ENCODE peak calls at places on chromosomes 4 and X, in ten cellular contexts. One of them, this sample, is unnamed.

GRCh38 chr4:185210102-185210981 is 944 bp downstream of the SNX25 start:
- DNase-seq in stimulated activated CD4-positive, alpha-beta T cell treated with anti-CD3 and anti-CD28 coated beads, Interleukin-12 subunit alpha, Interleukin-12 subunit beta, amount 100 ng/mL, for 4 hours: peak
- DNase-seq in occipital lobe: peak
- DNase-seq in lower lobe of right lung: peak
- DNase-seq in iPS-NIHi11: peak
- DNase-seq in MV-4-11: no peak
- DNase-seq in AG10803: peak
- DNase-seq in NCI-H2081: peak
- DNase-seq in stromal cell of bone marrow: no peak
- DNase-seq in astrocyte: peak
- DNase-seq in this sample: peak

GRCh38 chrX:23376581-23376980 is 41.9 kb downstream of the PTCHD1 start:
- DNase-seq in stimulated activated CD4-positive, alpha-beta T cell treated with anti-CD3 and anti-CD28 coated beads, Interleukin-12 subunit alpha, Interleukin-12 subunit beta, amount 100 ng/mL, for 4 hours: no peak
- DNase-seq in occipital lobe: no peak
- DNase-seq in lower lobe of right lung: no peak
- DNase-seq in iPS-NIHi11: no peak
- DNase-seq in MV-4-11: no peak
- DNase-seq in AG10803: no peak
- DNase-seq in NCI-H2081: no peak
- DNase-seq in stromal cell of bone marrow: no peak
- DNase-seq in astrocyte: no peak
- DNase-seq in this sample: no peak

GRCh38 chr4:27066591-27066990 is 205.9 kb downstream of the STIM2 start:
- DNase-seq in stimulated activated CD4-positive, alpha-beta T cell treated with anti-CD3 and anti-CD28 coated beads, Interleukin-12 subunit alpha, Interleukin-12 subunit beta, amount 100 ng/mL, for 4 hours: no peak
- DNase-seq in occipital lobe: no peak
- DNase-seq in lower lobe of right lung: peak
- DNase-seq in iPS-NIHi11: no peak
- DNase-seq in MV-4-11: peak
- DNase-seq in AG10803: no peak
- DNase-seq in NCI-H2081: no peak
- DNase-seq in stromal cell of bone marrow: no peak
- DNase-seq in astrocyte: no peak
- DNase-seq in this sample: no peak

GRCh38 chrX:70244881-70245280 is 10.4 kb downstream of the AWAT1 start:
- DNase-seq in stimulated activated CD4-positive, alpha-beta T cell treated with anti-CD3 and anti-CD28 coated beads, Interleukin-12 subunit alpha, Interleukin-12 subunit beta, amount 100 ng/mL, for 4 hours: no peak
- DNase-seq in occipital lobe: no peak
- DNase-seq in lower lobe of right lung: no peak
- DNase-seq in iPS-NIHi11: no peak
- DNase-seq in MV-4-11: no peak
- DNase-seq in AG10803: no peak
- DNase-seq in NCI-H2081: no peak
- DNase-seq in stromal cell of bone marrow: no peak
- DNase-seq in astrocyte: peak
- DNase-seq in this sample: no peak

GRCh38 chr4:147741190-147741788 is 9.4 kb downstream of the ARHGAP10 start:
- DNase-seq in stimulated activated CD4-positive, alpha-beta T cell treated with anti-CD3 and anti-CD28 coated beads, Interleukin-12 subunit alpha, Interleukin-12 subunit beta, amount 100 ng/mL, for 4 hours: no peak
- DNase-seq in occipital lobe: no peak
- DNase-seq in lower lobe of right lung: no peak
- DNase-seq in iPS-NIHi11: no peak
- DNase-seq in MV-4-11: no peak
- DNase-seq in AG10803: peak
- DNase-seq in NCI-H2081: no peak
- DNase-seq in stromal cell of bone marrow: no peak
- DNase-seq in astrocyte: peak
- DNase-seq in this sample: no peak

GRCh38 chr4:7897811-7898210 is 41.9 kb downstream of the AFAP1 start:
- DNase-seq in stimulated activated CD4-positive, alpha-beta T cell treated with anti-CD3 and anti-CD28 coated beads, Interleukin-12 subunit alpha, Interleukin-12 subunit beta, amount 100 ng/mL, for 4 hours: no peak
- DNase-seq in occipital lobe: no peak
- DNase-seq in lower lobe of right lung: no peak
- DNase-seq in iPS-NIHi11: no peak
- DNase-seq in MV-4-11: no peak
- DNase-seq in AG10803: no peak
- DNase-seq in NCI-H2081: no peak
- DNase-seq in stromal cell of bone marrow: no peak
- DNase-seq in astrocyte: peak
- DNase-seq in this sample: no peak

GRCh38 chr4:11338990-11339782 is 89.5 kb downstream of the HS3ST1 start:
- DNase-seq in stimulated activated CD4-positive, alpha-beta T cell treated with anti-CD3 and anti-CD28 coated beads, Interleukin-12 subunit alpha, Interleukin-12 subunit beta, amount 100 ng/mL, for 4 hours: no peak
- DNase-seq in occipital lobe: no peak
- DNase-seq in lower lobe of right lung: no peak
- DNase-seq in iPS-NIHi11: no peak
- DNase-seq in MV-4-11: no peak
- DNase-seq in AG10803: no peak
- DNase-seq in NCI-H2081: no peak
- DNase-seq in stromal cell of bone marrow: no peak
- DNase-seq in astrocyte: no peak
- DNase-seq in this sample: no peak

GRCh38 chrX:77493677-77494553 is 46.7 kb downstream of the FGF16 start:
- DNase-seq in stimulated activated CD4-positive, alpha-beta T cell treated with anti-CD3 and anti-CD28 coated beads, Interleukin-12 subunit alpha, Interleukin-12 subunit beta, amount 100 ng/mL, for 4 hours: no peak
- DNase-seq in occipital lobe: no peak
- DNase-seq in lower lobe of right lung: no peak
- DNase-seq in iPS-NIHi11: peak
- DNase-seq in MV-4-11: no peak
- DNase-seq in AG10803: peak
- DNase-seq in NCI-H2081: no peak
- DNase-seq in stromal cell of bone marrow: peak
- DNase-seq in astrocyte: peak
- DNase-seq in this sample: no peak

GRCh38 chrX:139803224-139803623 is 95.3 kb upstream of the MCF2 start:
- DNase-seq in stimulated activated CD4-positive, alpha-beta T cell treated with anti-CD3 and anti-CD28 coated beads, Interleukin-12 subunit alpha, Interleukin-12 subunit beta, amount 100 ng/mL, for 4 hours: no peak
- DNase-seq in occipital lobe: no peak
- DNase-seq in lower lobe of right lung: no peak
- DNase-seq in iPS-NIHi11: no peak
- DNase-seq in MV-4-11: no peak
- DNase-seq in AG10803: no peak
- DNase-seq in NCI-H2081: no peak
- DNase-seq in stromal cell of bone marrow: no peak
- DNase-seq in astrocyte: no peak
- DNase-seq in this sample: no peak

GRCh38 chr4:108637856-108638255 is 12.5 kb upstream of the OSTC start:
- DNase-seq in stimulated activated CD4-positive, alpha-beta T cell treated with anti-CD3 and anti-CD28 coated beads, Interleukin-12 subunit alpha, Interleukin-12 subunit beta, amount 100 ng/mL, for 4 hours: no peak
- DNase-seq in occipital lobe: no peak
- DNase-seq in lower lobe of right lung: no peak
- DNase-seq in iPS-NIHi11: no peak
- DNase-seq in MV-4-11: no peak
- DNase-seq in AG10803: peak
- DNase-seq in NCI-H2081: no peak
- DNase-seq in stromal cell of bone marrow: no peak
- DNase-seq in astrocyte: no peak
- DNase-seq in this sample: no peak

GRCh38 chr4:10587697-10588096 is 96.9 kb downstream of the CLNK start:
- DNase-seq in stimulated activated CD4-positive, alpha-beta T cell treated with anti-CD3 and anti-CD28 coated beads, Interleukin-12 subunit alpha, Interleukin-12 subunit beta, amount 100 ng/mL, for 4 hours: no peak
- DNase-seq in occipital lobe: no peak
- DNase-seq in lower lobe of right lung: no peak
- DNase-seq in iPS-NIHi11: no peak
- DNase-seq in MV-4-11: peak
- DNase-seq in AG10803: no peak
- DNase-seq in NCI-H2081: no peak
- DNase-seq in stromal cell of bone marrow: no peak
- DNase-seq in astrocyte: peak
- DNase-seq in this sample: peak

GRCh38 chr4:78019494-78019893 is 37.6 kb upstream of the FRAS1 start:
- DNase-seq in stimulated activated CD4-positive, alpha-beta T cell treated with anti-CD3 and anti-CD28 coated beads, Interleukin-12 subunit alpha, Interleukin-12 subunit beta, amount 100 ng/mL, for 4 hours: no peak
- DNase-seq in occipital lobe: no peak
- DNase-seq in lower lobe of right lung: no peak
- DNase-seq in iPS-NIHi11: no peak
- DNase-seq in MV-4-11: no peak
- DNase-seq in AG10803: peak
- DNase-seq in NCI-H2081: no peak
- DNase-seq in stromal cell of bone marrow: no peak
- DNase-seq in astrocyte: no peak
- DNase-seq in this sample: no peak

GRCh38 chr4:55742655-55743191 is 76.9 kb upstream of the EXOC1L start:
- DNase-seq in stimulated activated CD4-positive, alpha-beta T cell treated with anti-CD3 and anti-CD28 coated beads, Interleukin-12 subunit alpha, Interleukin-12 subunit beta, amount 100 ng/mL, for 4 hours: no peak
- DNase-seq in occipital lobe: no peak
- DNase-seq in lower lobe of right lung: no peak
- DNase-seq in iPS-NIHi11: no peak
- DNase-seq in MV-4-11: no peak
- DNase-seq in AG10803: peak
- DNase-seq in NCI-H2081: no peak
- DNase-seq in stromal cell of bone marrow: no peak
- DNase-seq in astrocyte: peak
- DNase-seq in this sample: no peak

GRCh38 chr4:61740950-61741638 is 541.0 kb downstream of the ADGRL3 start:
- DNase-seq in stimulated activated CD4-positive, alpha-beta T cell treated with anti-CD3 and anti-CD28 coated beads, Interleukin-12 subunit alpha, Interleukin-12 subunit beta, amount 100 ng/mL, for 4 hours: no peak
- DNase-seq in occipital lobe: peak
- DNase-seq in lower lobe of right lung: no peak
- DNase-seq in iPS-NIHi11: no peak
- DNase-seq in MV-4-11: no peak
- DNase-seq in AG10803: no peak
- DNase-seq in NCI-H2081: no peak
- DNase-seq in stromal cell of bone marrow: no peak
- DNase-seq in astrocyte: no peak
- DNase-seq in this sample: no peak

GRCh38 chrX:49079489-49080428 is at the start of gene WDR45:
- DNase-seq in stimulated activated CD4-positive, alpha-beta T cell treated with anti-CD3 and anti-CD28 coated beads, Interleukin-12 subunit alpha, Interleukin-12 subunit beta, amount 100 ng/mL, for 4 hours: peak
- DNase-seq in occipital lobe: peak
- DNase-seq in lower lobe of right lung: peak
- DNase-seq in iPS-NIHi11: peak
- DNase-seq in MV-4-11: peak
- DNase-seq in AG10803: peak
- DNase-seq in NCI-H2081: peak
- DNase-seq in stromal cell of bone marrow: no peak
- DNase-seq in astrocyte: peak
- DNase-seq in this sample: peak

GRCh38 chrX:8126092-8126491 is 45.0 kb downstream of the VCX2 start:
- DNase-seq in stimulated activated CD4-positive, alpha-beta T cell treated with anti-CD3 and anti-CD28 coated beads, Interleukin-12 subunit alpha, Interleukin-12 subunit beta, amount 100 ng/mL, for 4 hours: no peak
- DNase-seq in occipital lobe: no peak
- DNase-seq in lower lobe of right lung: no peak
- DNase-seq in iPS-NIHi11: no peak
- DNase-seq in MV-4-11: no peak
- DNase-seq in AG10803: no peak
- DNase-seq in NCI-H2081: no peak
- DNase-seq in stromal cell of bone marrow: no peak
- DNase-seq in astrocyte: no peak
- DNase-seq in this sample: no peak

GRCh38 chr4:24808955-24809354 is 13.6 kb downstream of the SOD3 start:
- DNase-seq in stimulated activated CD4-positive, alpha-beta T cell treated with anti-CD3 and anti-CD28 coated beads, Interleukin-12 subunit alpha, Interleukin-12 subunit beta, amount 100 ng/mL, for 4 hours: no peak
- DNase-seq in occipital lobe: no peak
- DNase-seq in lower lobe of right lung: no peak
- DNase-seq in iPS-NIHi11: no peak
- DNase-seq in MV-4-11: no peak
- DNase-seq in AG10803: no peak
- DNase-seq in NCI-H2081: no peak
- DNase-seq in stromal cell of bone marrow: no peak
- DNase-seq in astrocyte: no peak
- DNase-seq in this sample: no peak

GRCh38 chrX:11641368-11641767 is 24.4 kb downstream of the ARHGAP6 start:
- DNase-seq in stimulated activated CD4-positive, alpha-beta T cell treated with anti-CD3 and anti-CD28 coated beads, Interleukin-12 subunit alpha, Interleukin-12 subunit beta, amount 100 ng/mL, for 4 hours: no peak
- DNase-seq in occipital lobe: no peak
- DNase-seq in lower lobe of right lung: no peak
- DNase-seq in iPS-NIHi11: no peak
- DNase-seq in MV-4-11: peak
- DNase-seq in AG10803: no peak
- DNase-seq in NCI-H2081: no peak
- DNase-seq in stromal cell of bone marrow: no peak
- DNase-seq in astrocyte: no peak
- DNase-seq in this sample: no peak

GRCh38 chrX:134688839-134689238 is 30.6 kb upstream of the PLAC1 start:
- DNase-seq in stimulated activated CD4-positive, alpha-beta T cell treated with anti-CD3 and anti-CD28 coated beads, Interleukin-12 subunit alpha, Interleukin-12 subunit beta, amount 100 ng/mL, for 4 hours: no peak
- DNase-seq in occipital lobe: no peak
- DNase-seq in lower lobe of right lung: no peak
- DNase-seq in iPS-NIHi11: no peak
- DNase-seq in MV-4-11: no peak
- DNase-seq in AG10803: peak
- DNase-seq in NCI-H2081: no peak
- DNase-seq in stromal cell of bone marrow: no peak
- DNase-seq in astrocyte: peak
- DNase-seq in this sample: no peak

GRCh38 chr4:15410750-15411149 is 17.1 kb upstream of the C1QTNF7 start:
- DNase-seq in stimulated activated CD4-positive, alpha-beta T cell treated with anti-CD3 and anti-CD28 coated beads, Interleukin-12 subunit alpha, Interleukin-12 subunit beta, amount 100 ng/mL, for 4 hours: no peak
- DNase-seq in occipital lobe: no peak
- DNase-seq in lower lobe of right lung: no peak
- DNase-seq in iPS-NIHi11: no peak
- DNase-seq in MV-4-11: peak
- DNase-seq in AG10803: no peak
- DNase-seq in NCI-H2081: no peak
- DNase-seq in stromal cell of bone marrow: no peak
- DNase-seq in astrocyte: no peak
- DNase-seq in this sample: no peak

GRCh38 chr4:88939697-88940096 is 117.3 kb downstream of the FAM13A start:
- DNase-seq in stimulated activated CD4-positive, alpha-beta T cell treated with anti-CD3 and anti-CD28 coated beads, Interleukin-12 subunit alpha, Interleukin-12 subunit beta, amount 100 ng/mL, for 4 hours: no peak
- DNase-seq in occipital lobe: no peak
- DNase-seq in lower lobe of right lung: no peak
- DNase-seq in iPS-NIHi11: no peak
- DNase-seq in MV-4-11: no peak
- DNase-seq in AG10803: peak
- DNase-seq in NCI-H2081: no peak
- DNase-seq in stromal cell of bone marrow: no peak
- DNase-seq in astrocyte: peak
- DNase-seq in this sample: no peak

GRCh38 chrX:77527233-77528001 is 80.2 kb downstream of the FGF16 start:
- DNase-seq in stimulated activated CD4-positive, alpha-beta T cell treated with anti-CD3 and anti-CD28 coated beads, Interleukin-12 subunit alpha, Interleukin-12 subunit beta, amount 100 ng/mL, for 4 hours: no peak
- DNase-seq in occipital lobe: no peak
- DNase-seq in lower lobe of right lung: no peak
- DNase-seq in iPS-NIHi11: peak
- DNase-seq in MV-4-11: no peak
- DNase-seq in AG10803: no peak
- DNase-seq in NCI-H2081: no peak
- DNase-seq in stromal cell of bone marrow: no peak
- DNase-seq in astrocyte: no peak
- DNase-seq in this sample: no peak

This sample was measured in T-helper 2 cell treated with Interferon-gamma antibody and Interleukin-4, amounts not matched to agents 5 μg/mL and 100 μg/mL, for 36 hours.